ENCODE peak calls at places on chromosomes 6 and 20, in five cellular contexts. One of them, this sample, is unnamed.

GRCh38 chr20:45987108-45987780 is 15.2 kb upstream of the ZNF335 start:
- DNase-seq in activated naive CD4-positive, alpha-beta T cell: peak
- DNase-seq in activated CD4-positive, alpha-beta T cell treated with anti-CD3 and anti-CD28 coated beads, Interleukin-2, amount 50 U/mL, for 1 hour: peak
- DNase-seq in C1 segment of cervical spinal cord: peak
- DNase-seq in HFFc6: peak
- DNase-seq in this sample: no peak

GRCh38 chr20:14622796-14623195 is 285.4 kb upstream of the FLRT3 start:
- DNase-seq in activated naive CD4-positive, alpha-beta T cell: no peak
- DNase-seq in activated CD4-positive, alpha-beta T cell treated with anti-CD3 and anti-CD28 coated beads, Interleukin-2, amount 50 U/mL, for 1 hour: no peak
- DNase-seq in C1 segment of cervical spinal cord: no peak
- DNase-seq in HFFc6: no peak
- DNase-seq in this sample: peak

GRCh38 chr6:151690768-151691562 is 116.5 kb upstream of the ESR1 start:
- DNase-seq in HFFc6: peak
- DNase-seq in activated naive CD4-positive, alpha-beta T cell: no peak
- DNase-seq in activated CD4-positive, alpha-beta T cell treated with anti-CD3 and anti-CD28 coated beads, Interleukin-2, amount 50 U/mL, for 1 hour: no peak
- DNase-seq in C1 segment of cervical spinal cord: peak
- DNase-seq in this sample: no peak

GRCh38 chr20:25195962-25196700 is 619 bp downstream of the ENTPD6 start:
- DNase-seq in activated CD4-positive, alpha-beta T cell treated with anti-CD3 and anti-CD28 coated beads, Interleukin-2, amount 50 U/mL, for 1 hour: peak
- DNase-seq in activated naive CD4-positive, alpha-beta T cell: no peak
- DNase-seq in C1 segment of cervical spinal cord: no peak
- DNase-seq in HFFc6: peak
- DNase-seq in this sample: no peak

GRCh38 chr6:31761343-31761742 is 1.1 kb upstream of the SAPCD1 start:
- DNase-seq in C1 segment of cervical spinal cord: no peak
- DNase-seq in HFFc6: no peak
- DNase-seq in activated CD4-positive, alpha-beta T cell treated with anti-CD3 and anti-CD28 coated beads, Interleukin-2, amount 50 U/mL, for 1 hour: no peak
- DNase-seq in activated naive CD4-positive, alpha-beta T cell: no peak
- DNase-seq in this sample: no peak

GRCh38 chr6:17394192-17394611 is 807 bp downstream of the CAP2 start:
- DNase-seq in activated naive CD4-positive, alpha-beta T cell: no peak
- DNase-seq in HFFc6: peak
- DNase-seq in C1 segment of cervical spinal cord: peak
- DNase-seq in activated CD4-positive, alpha-beta T cell treated with anti-CD3 and anti-CD28 coated beads, Interleukin-2, amount 50 U/mL, for 1 hour: no peak
- DNase-seq in this sample: peak

GRCh38 chr6:125511809-125512341 is 210.1 kb upstream of the HDDC2 start:
- DNase-seq in activated naive CD4-positive, alpha-beta T cell: no peak
- DNase-seq in HFFc6: peak
- DNase-seq in activated CD4-positive, alpha-beta T cell treated with anti-CD3 and anti-CD28 coated beads, Interleukin-2, amount 50 U/mL, for 1 hour: no peak
- DNase-seq in C1 segment of cervical spinal cord: no peak
- DNase-seq in this sample: no peak

GRCh38 chr20:24546232-24546892 is 76.9 kb downstream of the SYNDIG1 start:
- DNase-seq in activated naive CD4-positive, alpha-beta T cell: no peak
- DNase-seq in HFFc6: no peak
- DNase-seq in activated CD4-positive, alpha-beta T cell treated with anti-CD3 and anti-CD28 coated beads, Interleukin-2, amount 50 U/mL, for 1 hour: no peak
- DNase-seq in C1 segment of cervical spinal cord: no peak
- DNase-seq in this sample: no peak

GRCh38 chr6:150930816-150931215 is 65.3 kb downstream of the MTHFD1L start:
- DNase-seq in C1 segment of cervical spinal cord: no peak
- DNase-seq in activated naive CD4-positive, alpha-beta T cell: no peak
- DNase-seq in activated CD4-positive, alpha-beta T cell treated with anti-CD3 and anti-CD28 coated beads, Interleukin-2, amount 50 U/mL, for 1 hour: no peak
- DNase-seq in HFFc6: peak
- DNase-seq in this sample: peak

GRCh38 chr6:110063864-110064263 is 85.8 kb downstream of the GPR6 start:
- DNase-seq in activated CD4-positive, alpha-beta T cell treated with anti-CD3 and anti-CD28 coated beads, Interleukin-2, amount 50 U/mL, for 1 hour: no peak
- DNase-seq in HFFc6: no peak
- DNase-seq in C1 segment of cervical spinal cord: no peak
- DNase-seq in activated naive CD4-positive, alpha-beta T cell: no peak
- DNase-seq in this sample: no peak

GRCh38 chr6:28653876-28654275 is 128.2 kb downstream of the GPX5 start:
- DNase-seq in activated CD4-positive, alpha-beta T cell treated with anti-CD3 and anti-CD28 coated beads, Interleukin-2, amount 50 U/mL, for 1 hour: no peak
- DNase-seq in C1 segment of cervical spinal cord: no peak
- DNase-seq in activated naive CD4-positive, alpha-beta T cell: no peak
- DNase-seq in HFFc6: no peak
- DNase-seq in this sample: no peak

GRCh38 chr6:113976806-113977205 is 5.9 kb upstream of the HDAC2 start:
- DNase-seq in C1 segment of cervical spinal cord: no peak
- DNase-seq in activated naive CD4-positive, alpha-beta T cell: no peak
- DNase-seq in HFFc6: no peak
- DNase-seq in activated CD4-positive, alpha-beta T cell treated with anti-CD3 and anti-CD28 coated beads, Interleukin-2, amount 50 U/mL, for 1 hour: no peak
- DNase-seq in this sample: no peak

GRCh38 chr20:49659096-49659495 is 54.6 kb downstream of the B4GALT5 start:
- DNase-seq in C1 segment of cervical spinal cord: no peak
- DNase-seq in activated naive CD4-positive, alpha-beta T cell: no peak
- DNase-seq in HFFc6: no peak
- DNase-seq in activated CD4-positive, alpha-beta T cell treated with anti-CD3 and anti-CD28 coated beads, Interleukin-2, amount 50 U/mL, for 1 hour: no peak
- DNase-seq in this sample: no peak

GRCh38 chr6:136012198-136012884 is 160.8 kb downstream of the PDE7B start:
- DNase-seq in activated naive CD4-positive, alpha-beta T cell: no peak
- DNase-seq in C1 segment of cervical spinal cord: no peak
- DNase-seq in activated CD4-positive, alpha-beta T cell treated with anti-CD3 and anti-CD28 coated beads, Interleukin-2, amount 50 U/mL, for 1 hour: no peak
- DNase-seq in HFFc6: peak
- DNase-seq in this sample: no peak

GRCh38 chr6:41053056-41053455 is at the start of gene APOBEC2:
- DNase-seq in activated CD4-positive, alpha-beta T cell treated with anti-CD3 and anti-CD28 coated beads, Interleukin-2, amount 50 U/mL, for 1 hour: no peak
- DNase-seq in C1 segment of cervical spinal cord: no peak
- DNase-seq in HFFc6: no peak
- DNase-seq in activated naive CD4-positive, alpha-beta T cell: no peak
- DNase-seq in this sample: no peak